ENCODE peak calls at places on chromosomes 16 and 17, in seven cellular contexts. X is ovary, W is H54, L is IMR-90, O is transverse colon, Y is stomach, K is suprapubic skin. Z is an unnamed sample.

GRCh38 chr16:16150117-16150877 is 73.0 kb downstream of the ABCC6 start:
- DNase-seq in X (peak; percentile 85), W (no peak), L (peak; percentile 76), O (peak; percentile 48), Y (no peak), K (no peak), Z (no peak)

GRCh38 chr17:28381141-28381825 is 9.8 kb downstream of the SARM1 start:
- DNase-seq in X (no peak), W (no peak), L (no peak), O (peak; percentile 47), Y (peak; percentile 44), K (peak; percentile 52), Z (peak; percentile 49)

GRCh38 chr17:50049636-50050035 is 6.3 kb upstream of the ITGA3 start:
- DNase-seq in X (no peak), W (no peak), L (no peak), O (no peak), Y (no peak), K (peak; percentile 36), Z (no peak)

GRCh38 chr17:66673668-66674276 is 161.1 kb upstream of the CACNG5 start:
- DNase-seq in X (peak; percentile 54), W (peak; percentile 55), L (peak; percentile 72), O (peak; percentile 57), Y (peak; percentile 59), K (peak; percentile 70), Z (peak; percentile 11)

GRCh38 chr17:48261297-48261880 is 153.8 kb downstream of the SNX11 start:
- DNase-seq in X (no peak), W (peak; percentile 39), L (peak; percentile 11), O (peak; percentile 30), Y (no peak), K (no peak), Z (peak; percentile 32)

GRCh38 chr17:38750312-38751121 is 2.0 kb upstream of the PSMB3 start:
- DNase-seq in X (peak; percentile 33), W (no peak), L (peak; percentile 22), O (no peak), Y (no peak), K (no peak), Z (peak; percentile 46)

GRCh38 chr16:21986692-21987246 is 14.1 kb downstream of the PDZD9 start:
- DNase-seq in X (no peak), W (no peak), L (no peak), O (no peak), Y (no peak), K (no peak), Z (no peak)

GRCh38 chr16:73725147-73725546 is 571.5 kb upstream of the PSMD7 start:
- DNase-seq in X (no peak), W (no peak), L (no peak), O (no peak), Y (no peak), K (no peak), Z (no peak)

GRCh38 chr16:50868577-50868976 is 126.7 kb downstream of the CYLD start:
- DNase-seq in X (no peak), W (no peak), L (no peak), O (no peak), Y (no peak), K (no peak), Z (no peak)

GRCh38 chr17:45345554-45346254 is 28.9 kb upstream of the MAP3K14 start:
- DNase-seq in X (peak; percentile 41), W (no peak), L (peak; percentile 88), O (peak; percentile 6), Y (no peak), K (peak; percentile 46), Z (peak; percentile 62)

GRCh38 chr16:976389-976931 is 5.1 kb upstream of the SOX8 start:
- DNase-seq in X (no peak), W (no peak), L (no peak), O (no peak), Y (no peak), K (no peak), Z (no peak)

GRCh38 chr17:47716381-47716780 is 16.7 kb upstream of the TBX21 start:
- DNase-seq in X (no peak), W (no peak), L (no peak), O (no peak), Y (no peak), K (no peak), Z (no peak)

GRCh38 chr17:81365148-81365600 is 30.1 kb upstream of the BAHCC1 start:
- DNase-seq in X (peak; percentile 75), W (no peak), L (peak; percentile 84), O (peak; percentile 77), Y (peak; percentile 89), K (no peak), Z (no peak)

GRCh38 chr16:85215478-85216120 is 103.3 kb upstream of the CIBAR2 start:
- DNase-seq in X (no peak), W (no peak), L (no peak), O (no peak), Y (no peak), K (no peak), Z (no peak)

GRCh38 chr17:48497103-48497502 is 33.7 kb downstream of the HOXB1 start:
- DNase-seq in X (no peak), W (no peak), L (peak; percentile 89), O (no peak), Y (no peak), K (no peak), Z (no peak)

GRCh38 chr17:45886852-45887251 is 7.5 kb upstream of the MAPT start:
- DNase-seq in X (no peak), W (no peak), L (no peak), O (no peak), Y (no peak), K (no peak), Z (no peak)

GRCh38 chr17:44850025-44850424 is 2.3 kb downstream of the HIGD1B start:
- DNase-seq in X (no peak), W (no peak), L (no peak), O (no peak), Y (no peak), K (no peak), Z (no peak)

GRCh38 chr16:8921626-8921984 is 39.5 kb downstream of the LITAFD start:
- DNase-seq in X (no peak), W (no peak), L (no peak), O (no peak), Y (no peak), K (no peak), Z (no peak)
- TF ChIP-seq POLR2A in X (no peak), W (no peak), L (no peak), O (no peak), Y (no peak), K (no peak), Z (no peak)

GRCh38 chr17:27088767-27089078 is 205.2 kb upstream of the WSB1 start:
- DNase-seq in X (no peak), W (no peak), L (no peak), O (no peak), Y (no peak), K (no peak), Z (no peak)

GRCh38 chr17:27085517-27085916 is 208.4 kb upstream of the WSB1 start:
- DNase-seq in X (no peak), W (no peak), L (no peak), O (no peak), Y (no peak), K (no peak), Z (no peak)

GRCh38 chr17:27083408-27084185 is 210.3 kb upstream of the WSB1 start:
- DNase-seq in X (no peak), W (no peak), L (no peak), O (no peak), Y (no peak), K (no peak), Z (no peak)

GRCh38 chr17:27087935-27088766 is 205.8 kb upstream of the WSB1 start:
- DNase-seq in X (no peak), W (no peak), L (no peak), O (no peak), Y (no peak), K (no peak), Z (no peak)

DNA sequence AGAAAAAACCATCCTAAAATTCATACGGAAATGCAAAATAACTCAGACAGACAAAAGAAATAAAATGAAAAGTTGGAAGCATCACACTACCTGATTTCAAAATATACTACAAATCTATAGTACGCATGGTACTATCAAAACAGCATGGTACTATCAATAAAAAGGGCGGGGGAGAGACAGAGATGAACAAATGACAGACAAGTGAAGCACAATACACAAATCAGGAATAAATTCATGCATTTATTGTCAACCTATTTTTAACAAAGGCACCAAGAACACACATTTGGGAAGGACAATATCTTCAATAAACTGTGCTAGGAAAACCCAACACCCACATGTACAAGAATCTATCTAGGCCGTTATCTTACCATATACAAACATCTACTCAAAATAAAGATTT is 207.4 kb upstream of the WSB1 start:
- DNase-seq in X (no peak), W (no peak), L (no peak), O (no peak), Y (no peak), K (no peak), Z (no peak)
- TF ChIP-seq POLR2A in X (no peak), W (no peak), L (no peak), O (no peak), Y (no peak), K (no peak), Z (no peak)

DNA sequence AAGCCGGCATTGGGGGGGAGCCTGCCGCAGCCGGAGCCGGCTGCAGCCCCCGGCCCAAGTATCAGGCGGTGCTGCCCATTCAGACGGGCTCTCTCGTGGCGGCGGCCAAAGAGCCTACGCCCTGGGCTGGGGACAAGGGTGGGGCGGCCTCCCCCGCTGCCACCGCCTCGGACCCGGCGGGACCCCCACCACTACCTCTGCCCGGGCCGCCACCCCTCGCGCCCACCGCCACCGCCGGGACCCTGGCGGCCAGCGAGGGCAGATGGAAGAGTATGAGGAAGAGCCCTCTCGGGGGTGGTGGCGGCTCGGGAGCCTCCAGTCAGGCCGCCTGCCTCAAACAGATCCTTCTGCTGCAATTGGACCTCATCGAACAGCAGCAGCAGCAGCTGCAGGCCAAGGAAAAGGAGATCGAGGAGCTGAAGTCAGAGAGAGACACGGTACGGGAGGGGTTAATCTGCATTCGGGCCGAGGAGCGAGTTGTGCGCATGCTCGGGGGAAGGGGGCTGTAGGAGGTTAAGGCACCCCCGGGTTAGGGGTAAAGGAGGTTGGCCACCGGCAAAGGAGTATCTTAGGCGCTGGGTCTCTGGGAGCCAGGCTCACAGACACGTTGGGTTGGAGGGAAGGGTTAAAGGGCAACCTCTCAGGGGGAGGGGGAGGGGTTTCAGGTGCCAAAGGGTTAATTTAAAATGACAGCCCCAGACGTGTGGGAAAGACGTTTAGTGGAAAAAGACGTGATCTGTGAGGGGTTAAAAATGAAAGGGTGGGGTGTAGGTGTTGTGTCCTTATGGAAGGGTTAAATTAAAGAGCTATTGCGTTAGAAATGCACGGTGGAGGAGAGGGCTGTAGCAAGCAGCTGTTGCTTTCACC is 1.4 kb downstream of the MSL1 start:
- DNase-seq in X (peak; percentile 58), W (no peak), L (peak; percentile 30), O (peak; percentile 57), Y (no peak), K (no peak), Z (peak; percentile 69)
- TF ChIP-seq POLR2A in X (no peak), W (no peak), L (no peak), O (peak; percentile 10), Y (no peak), K (no peak), Z (no peak)

GRCh38 chr16:66516808-66517585 is 32.9 kb downstream of the TK2 start:
- DNase-seq in X (peak; percentile 99), W (peak; percentile 82), L (peak; percentile 99), O (peak; percentile 97), Y (peak; percentile 97), K (peak; percentile 98), Z (peak; percentile 96)
- TF ChIP-seq POLR2A in X (peak; percentile 55), W (no peak), L (no peak), O (peak; percentile 77), Y (no peak), K (no peak), Z (peak; percentile 78)

GRCh38 chr17:2321399-2321798 is 14.9 kb downstream of the TSR1 start:
- DNase-seq in X (no peak), W (no peak), L (no peak), O (no peak), Y (no peak), K (no peak), Z (no peak)
- TF ChIP-seq POLR2A in X (no peak), W (no peak), L (no peak), O (no peak), Y (no peak), K (no peak), Z (no peak)

Z was measured in erythroblast.